ENCODE peak calls at places on chromosome 16, in seven cellular contexts. W is colonic mucosa; G is tibial nerve; P is CD8-positive, alpha-beta T cell; H is psoas muscle; T is DND-41; Z is breast epithelium. U is an unnamed sample.

GRCh38 chr16:51922476-51922875 is 624.5 kb downstream of the TOX3 start:
- DNase-seq in Z (no peak), H (no peak), W (no peak), P (no peak), G (no peak), T (no peak), U (no peak)

GRCh38 chr16:87006789-87007745 is 310.1 kb downstream of the C16orf95 start:
- DNase-seq in Z (no peak), H (peak; percentile 29), G (no peak), P (no peak), T (no peak), W (no peak), U (no peak)

GRCh38 chr16:54277845-54278703 is 8.5 kb downstream of the IRX3 start:
- DNase-seq in P (no peak), W (no peak), T (peak; percentile 62), Z (no peak), H (no peak), G (no peak), U (no peak)

GRCh38 chr16:10678655-10679054 is 16.1 kb downstream of the TEKT5 start:
- DNase-seq in W (no peak), T (no peak), Z (no peak), H (no peak), G (no peak), P (no peak), U (no peak)

GRCh38 chr16:58678716-58679115 is 5.9 kb downstream of the SLC38A7 start:
- DNase-seq in T (no peak), Z (peak; percentile 61), H (peak; percentile 67), G (no peak), P (no peak), W (no peak), U (no peak)

GRCh38 chr16:31181102-31181830 is 1.3 kb downstream of the FUS start:
- DNase-seq in G (no peak), W (peak; percentile 54), Z (no peak), H (peak; percentile 61), T (peak; percentile 45), P (peak; percentile 13), U (peak; percentile 41)

GRCh38 chr16:84827131-84827574 is 7.4 kb downstream of the CRISPLD2 start:
- DNase-seq in W (no peak), G (no peak), T (no peak), P (no peak), Z (no peak), H (no peak), U (no peak)

GRCh38 chr16:14193316-14193871 is 122.3 kb downstream of the MRTFB start:
- DNase-seq in P (peak; percentile 11), G (no peak), T (peak; percentile 74), Z (no peak), W (no peak), H (no peak), U (peak; percentile 51)

GRCh38 chr16:4798456-4798855 is 3.3 kb downstream of the SMIM22 start:
- DNase-seq in P (no peak), Z (no peak), H (no peak), T (no peak), W (no peak), G (no peak), U (no peak)

GRCh38 chr16:84726079-84726669 is 26.4 kb downstream of the USP10 start:
- DNase-seq in T (peak; percentile 80), G (peak; percentile 98), Z (peak; percentile 95), P (peak; percentile 92), H (peak; percentile 94), W (peak; percentile 96), U (peak; percentile 37)

GRCh38 chr16:75477680-75478473 is 13.4 kb upstream of the TMEM170A start:
- DNase-seq in G (no peak), P (no peak), H (no peak), T (no peak), W (no peak), Z (no peak), U (no peak)

GRCh38 chr16:60684002-60684401 is 1352.2 kb downstream of the CDH8 start:
- DNase-seq in H (no peak), Z (no peak), P (no peak), T (no peak), W (no peak), G (no peak), U (no peak)

GRCh38 chr16:59907671-59908070 is 1173.6 kb upstream of the GOT2 start:
- DNase-seq in T (no peak), P (no peak), G (no peak), Z (no peak), W (no peak), H (no peak), U (no peak)

GRCh38 chr16:22098538-22099255 is 6.4 kb downstream of the VWA3A start:
- DNase-seq in G (no peak), W (no peak), P (no peak), Z (no peak), T (peak; percentile 23), H (no peak), U (no peak)

GRCh38 chr16:4496305-4496704 is 20.1 kb downstream of the HMOX2 start:
- DNase-seq in Z (no peak), P (no peak), G (no peak), H (no peak), T (no peak), W (no peak), U (no peak)

GRCh38 chr16:63312343-63312742 is 1276.1 kb upstream of the CDH8 start:
- DNase-seq in Z (no peak), G (no peak), P (no peak), W (no peak), T (no peak), H (no peak), U (no peak)

GRCh38 chr16:49848530-49848929 is 7.4 kb downstream of the ZNF423 start:
- DNase-seq in W (no peak), Z (no peak), G (no peak), P (no peak), T (no peak), H (no peak), U (no peak)
- H3K27me3 ChIP-seq in W (no peaks in the 10 kb centered on the region), Z (no peaks in the 10 kb centered on the region), G (no peaks in the 10 kb centered on the region), P (no peaks in the 10 kb centered on the region), T (peaks cover 4% of the 10 kb centered on the region), H (no peaks in the 10 kb centered on the region), U (peaks cover 4% of the 10 kb centered on the region)

GRCh38 chr16:23957287-23957686 is 121.5 kb downstream of the PRKCB start:
- DNase-seq in G (no peak), P (no peak), Z (no peak), H (no peak), T (no peak), W (no peak), U (no peak)

GRCh38 chr16:23960081-23960499 is 124.3 kb downstream of the PRKCB start:
- DNase-seq in Z (no peak), H (no peak), G (no peak), W (no peak), P (no peak), T (no peak), U (no peak)

GRCh38 chr16:23959801-23960072 is 124.0 kb downstream of the PRKCB start:
- DNase-seq in Z (no peak), H (no peak), W (no peak), T (no peak), G (no peak), P (no peak), U (no peak)

GRCh38 chr16:23962001-23962400 is 126.2 kb downstream of the PRKCB start:
- DNase-seq in P (no peak), W (no peak), T (no peak), G (no peak), H (no peak), Z (no peak), U (no peak)

GRCh38 chr16:23959069-23959800 is 123.5 kb downstream of the PRKCB start:
- DNase-seq in G (no peak), H (no peak), P (no peak), Z (no peak), T (no peak), W (no peak), U (no peak)
- H3K4me3 ChIP-seq in G (no peak overlapping the region), H (no peak overlapping the region), P (no peak overlapping the region), Z (no peak overlapping the region), T (no peak overlapping the region), W (no peak overlapping the region), U (no peak overlapping the region)

DNA sequence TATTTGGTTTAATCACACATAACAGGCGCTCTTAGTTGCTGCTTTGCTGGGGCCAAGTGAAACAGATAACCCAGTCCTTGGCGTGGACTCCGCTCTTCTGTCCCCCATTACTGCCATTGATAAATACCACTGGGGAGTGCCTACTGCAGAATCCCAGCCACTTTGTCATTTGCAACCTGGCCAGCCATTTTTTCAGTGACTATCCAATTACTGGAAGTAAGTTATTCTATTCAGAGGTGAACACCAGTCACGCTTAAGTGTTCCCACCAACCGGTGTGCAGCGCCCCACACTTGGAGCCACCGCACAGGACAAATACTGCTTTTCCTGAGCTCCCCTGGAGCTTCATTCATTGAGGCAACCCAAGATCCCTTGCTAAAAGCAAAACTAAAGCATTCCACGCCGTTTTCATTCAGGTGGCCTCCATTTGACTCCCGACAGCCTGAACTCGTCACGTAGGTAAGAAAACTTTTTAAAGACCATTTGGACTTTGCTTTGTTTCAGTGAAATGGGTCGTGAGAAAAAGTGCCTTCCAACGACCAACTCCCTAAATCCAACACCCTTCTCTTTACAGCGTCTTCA is 1.8 kb downstream of the USP7 start:
- DNase-seq in G (no peak), H (no peak), P (no peak), W (no peak), T (no peak), Z (no peak), U (no peak)
- TF ChIP-seq CTCF in G (no peak), H (no peak), P (no peak), W (no peak), T (no peak), Z (no peak), U (no peak)

GRCh38 chr16:28064150-28064549 is 636 bp upstream of the GSG1L start:
- DNase-seq in T (no peak), H (no peak), P (no peak), G (no peak), Z (no peak), W (no peak), U (no peak)

GRCh38 chr16:28068976-28069375 is 5.5 kb upstream of the GSG1L start:
- DNase-seq in H (no peak), Z (no peak), P (no peak), T (no peak), W (no peak), G (no peak), U (no peak)

GRCh38 chr16:28064706-28065249 is 1.3 kb upstream of the GSG1L start:
- DNase-seq in W (no peak), Z (no peak), H (no peak), G (no peak), T (no peak), P (no peak), U (no peak)

GRCh38 chr16:28069921-28070794 is 6.6 kb upstream of the GSG1L start:
- DNase-seq in H (no peak), W (no peak), G (no peak), P (no peak), Z (no peak), T (no peak), U (no peak)

DNA sequence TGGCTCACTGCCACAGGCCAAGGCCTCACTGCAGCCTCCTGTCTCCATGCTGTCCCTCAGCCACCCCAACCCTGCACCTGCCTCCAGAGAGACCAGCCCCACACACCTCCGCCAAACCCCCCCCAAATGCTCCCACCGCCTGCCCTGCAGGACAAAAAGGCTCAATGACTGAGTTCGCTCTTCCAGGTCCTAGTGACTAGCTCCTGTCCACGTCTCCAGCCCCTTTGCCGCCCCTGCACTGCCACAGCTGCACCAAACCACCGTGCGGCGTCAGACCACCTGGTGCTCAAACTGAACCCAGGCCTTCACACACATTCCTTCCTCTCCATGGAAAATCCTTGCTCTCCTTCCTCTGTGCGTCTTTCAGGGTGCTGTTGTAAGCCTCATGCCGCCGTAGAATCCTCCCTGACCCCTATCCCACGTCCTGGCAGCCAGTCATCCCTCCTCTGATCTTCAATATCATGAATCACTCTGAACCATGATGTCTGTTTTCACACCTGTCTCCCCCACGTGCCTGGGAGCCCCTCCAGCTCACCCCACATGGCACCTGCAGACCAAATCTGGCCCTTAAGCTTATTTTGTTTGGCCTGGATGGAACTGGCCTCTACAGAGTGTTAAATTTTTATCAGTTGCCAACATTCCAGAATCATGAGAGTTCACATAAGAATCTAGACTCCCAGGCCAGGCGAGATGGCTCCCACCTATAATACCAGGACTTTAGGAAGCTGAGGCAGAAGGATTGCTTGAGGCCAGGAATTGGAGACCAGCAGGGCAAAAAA is 4.3 kb upstream of the GSG1L start:
- DNase-seq in G (peak; percentile 23), Z (no peak), T (no peak), W (no peak), P (no peak), H (no peak), U (no peak)
- H3K27me3 ChIP-seq in G (no peaks in the 10 kb centered on the region), Z (peaks cover 17% of the 10 kb centered on the region), T (no peaks in the 10 kb centered on the region), W (peaks cover 12% of the 10 kb centered on the region), P (no peaks in the 10 kb centered on the region), H (no peaks in the 10 kb centered on the region), U (no peaks in the 10 kb centered on the region)

U was measured in GM06990.